ENCODE peak calls at places on chromosomes 4 and X, in ten cellular contexts. G, R, K, Z, W, Y, D, H, L and B are unnamed samples.

GRCh38 chr4:183142566-183143545 is 43.8 kb downstream of the WWC2 start:
- DNase-seq in G (no peak), R (peak), K (no peak), Z (peak), W (peak), Y (no peak), D (no peak), H (no peak), L (no peak), B (peak)

GRCh38 chrX:140733766-140734342 is 24.3 kb downstream of the LINC00632 start:
- DNase-seq in G (no peak), R (no peak), K (no peak), Z (peak), W (peak), Y (peak), D (peak), H (peak), L (no peak), B (no peak)

GRCh38 chr4:182883351-182883750 is 33.8 kb downstream of the DCTD start:
- DNase-seq in G (no peak), R (no peak), K (no peak), Z (no peak), W (no peak), Y (no peak), D (no peak), H (no peak), L (no peak), B (no peak)

GRCh38 chrX:119502727-119503483 is 34.7 kb downstream of the SLC25A5 start:
- DNase-seq in G (no peak), R (no peak), K (peak), Z (peak), W (peak), Y (peak), D (no peak), H (no peak), L (no peak), B (peak)

GRCh38 chr4:37068580-37068979 is 176.0 kb upstream of the NWD2 start:
- DNase-seq in G (no peak), R (no peak), K (no peak), Z (no peak), W (no peak), Y (peak), D (no peak), H (no peak), L (no peak), B (no peak)

GRCh38 chrX:68654693-68655092 is 7.2 kb downstream of the STARD8 start:
- DNase-seq in G (no peak), R (no peak), K (no peak), Z (no peak), W (no peak), Y (no peak), D (no peak), H (no peak), L (no peak), B (no peak)

GRCh38 chrX:145393702-145394235 is 146.5 kb downstream of the SPANXN1 start:
- DNase-seq in G (no peak), R (no peak), K (no peak), Z (no peak), W (no peak), Y (no peak), D (no peak), H (no peak), L (no peak), B (no peak)

GRCh38 chrX:134868766-134869495 is 121.9 kb upstream of the SMIM10 start:
- DNase-seq in G (no peak), R (no peak), K (no peak), Z (peak), W (peak), Y (no peak), D (no peak), H (no peak), L (no peak), B (no peak)

GRCh38 chr4:1567808-1568581 is 116.1 kb downstream of the FAM53A start:
- DNase-seq in G (no peak), R (no peak), K (no peak), Z (no peak), W (no peak), Y (no peak), D (no peak), H (no peak), L (no peak), B (no peak)

GRCh38 chrX:126985960-126986359 is 166.4 kb downstream of the PRR32 start:
- DNase-seq in G (no peak), R (no peak), K (no peak), Z (no peak), W (no peak), Y (no peak), D (no peak), H (no peak), L (no peak), B (no peak)

GRCh38 chrX:15675490-15675921 is 10.9 kb upstream of the CLTRN start:
- DNase-seq in G (peak), R (peak), K (peak), Z (no peak), W (no peak), Y (peak), D (peak), H (peak), L (peak), B (peak)

GRCh38 chr4:149344436-149344835 is 471.2 kb downstream of the IQCM start:
- DNase-seq in G (no peak), R (no peak), K (no peak), Z (peak), W (peak), Y (no peak), D (no peak), H (no peak), L (no peak), B (no peak)

GRCh38 chr4:140152015-140152703 is 1.8 kb downstream of the MAML3 start:
- DNase-seq in G (peak), R (peak), K (peak), Z (no peak), W (peak), Y (peak), D (peak), H (peak), L (peak), B (no peak)

GRCh38 chrX:41981481-41982013 is 58.2 kb upstream of the CASK start:
- DNase-seq in G (no peak), R (no peak), K (no peak), Z (peak), W (no peak), Y (no peak), D (no peak), H (no peak), L (no peak), B (no peak)

GRCh38 chr4:141768954-141769353 is 132.6 kb downstream of the IL15 start:
- DNase-seq in G (no peak), R (peak), K (no peak), Z (peak), W (peak), Y (no peak), D (no peak), H (no peak), L (no peak), B (no peak)

GRCh38 chrX:155068165-155068564 is 2.8 kb downstream of the CMC4 start:
- DNase-seq in G (no peak), R (peak), K (no peak), Z (peak), W (peak), Y (peak), D (no peak), H (no peak), L (no peak), B (no peak)